ENCODE peak calls at places on chromosomes 13 and 19, in six cellular contexts. Y, J, S, T, Q and B are unnamed samples.

GRCh38 chr19:54534156-54534555 is 31.5 kb downstream of the LAIR2 start:
- DNase-seq in Y (no peak), J (no peak), S (no peak), T (no peak), Q (no peak), B (no peak)

GRCh38 chr13:110533771-110534670 is 27.5 kb downstream of the RAB20 start:
- DNase-seq in Y (no peak), J (no peak), S (no peak), T (no peak), Q (no peak), B (no peak)

GRCh38 chr19:35273686-35274259 is 5.0 kb downstream of the USF2 start:
- DNase-seq in Y (no peak), J (no peak), S (no peak), T (no peak), Q (no peak), B (no peak)

GRCh38 chr19:38862321-38863059 is 12.7 kb upstream of the HNRNPL start:
- DNase-seq in Y (no peak), J (no peak), S (no peak), T (peak; percentile 29), Q (no peak), B (no peak)

GRCh38 chr19:41839211-41839610 is 5.3 kb downstream of the LYPD4 start:
- DNase-seq in Y (no peak), J (no peak), S (no peak), T (no peak), Q (no peak), B (no peak)

GRCh38 chr13:105735269-105735668 is 800.2 kb downstream of the EFNB2 start:
- DNase-seq in Y (no peak), J (no peak), S (no peak), T (no peak), Q (no peak), B (no peak)

GRCh38 chr19:43718627-43719377 is 2.9 kb downstream of the IRGC start:
- DNase-seq in Y (no peak), J (no peak), S (no peak), T (no peak), Q (no peak), B (no peak)

GRCh38 chr19:1251503-1252220 is 3.3 kb downstream of the MIDN start:
- DNase-seq in Y (peak; percentile 71), J (no peak), S (peak; percentile 94), T (no peak), Q (peak; percentile 84), B (peak; percentile 89)

GRCh38 chr19:54708781-54709180 is 15.5 kb upstream of the KIR3DL3 start:
- DNase-seq in Y (no peak), J (no peak), S (no peak), T (no peak), Q (no peak), B (no peak)

GRCh38 chr19:6712231-6712630 is 8.2 kb downstream of the C3 start:
- DNase-seq in Y (no peak), J (peak; percentile 29), S (no peak), T (no peak), Q (no peak), B (peak; percentile 57)

GRCh38 chr13:60753641-60754040 is 356.6 kb downstream of the TDRD3 start:
- DNase-seq in Y (no peak), J (no peak), S (no peak), T (no peak), Q (no peak), B (no peak)

GRCh38 chr19:49489601-49490167 is 2.3 kb downstream of the RPL13A start:
- DNase-seq in Y (no peak), J (no peak), S (no peak), T (no peak), Q (no peak), B (no peak)

GRCh38 chr19:49875801-49876421 is 1.2 kb downstream of the AKT1S1 start:
- DNase-seq in Y (no peak), J (peak; percentile 75), S (peak; percentile 86), T (no peak), Q (peak; percentile 64), B (peak; percentile 76)

GRCh38 chr13:104086205-104086604 is 1020.0 kb upstream of the SLC10A2 start:
- DNase-seq in Y (no peak), J (no peak), S (no peak), T (peak; percentile 11), Q (no peak), B (no peak)

GRCh38 chr13:52617070-52618060 is 24.9 kb upstream of the HNRNPA1L2 start:
- DNase-seq in Y (peak; percentile 86), J (peak; percentile 83), S (peak; percentile 88), T (peak; percentile 84), Q (peak; percentile 73), B (peak; percentile 71)

GRCh38 chr19:1455336-1456120 is 5.6 kb downstream of the APC2 start:
- DNase-seq in Y (peak; percentile 53), J (no peak), S (no peak), T (no peak), Q (no peak), B (no peak)

GRCh38 chr19:18384775-18385174 is 1.2 kb upstream of the GDF15 start:
- DNase-seq in Y (no peak), J (no peak), S (no peak), T (no peak), Q (no peak), B (no peak)

GRCh38 chr19:18387395-18387794 is 1.4 kb downstream of the GDF15 start:
- DNase-seq in Y (no peak), J (no peak), S (no peak), T (no peak), Q (no peak), B (no peak)

GRCh38 chr19:18385675-18386542 is at the start of gene GDF15:
- DNase-seq in Y (no peak), J (peak; percentile 88), S (peak; percentile 94), T (peak; percentile 87), Q (peak; percentile 61), B (peak; percentile 97)

GRCh38 chr19:18386543-18387251 is 739 bp downstream of the GDF15 start:
- DNase-seq in Y (no peak), J (no peak), S (no peak), T (no peak), Q (no peak), B (peak; percentile 79)

DNA sequence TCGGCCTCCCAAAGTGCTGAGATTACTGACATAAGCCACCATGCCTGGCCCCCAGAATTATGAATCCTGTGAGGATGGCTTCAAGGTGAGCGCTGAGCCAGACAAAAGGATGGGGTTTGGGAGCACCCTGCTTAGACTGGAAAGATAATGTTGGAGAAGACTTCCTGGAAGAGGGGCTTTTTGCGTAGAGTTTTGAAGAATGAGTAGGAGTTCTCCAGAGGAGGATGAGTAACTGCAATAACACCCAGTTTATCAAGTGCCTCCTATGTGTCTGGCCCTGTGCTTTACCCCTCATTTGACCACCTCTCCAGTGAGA is 641 bp upstream of the GDF15 start:
- DNase-seq in Y (no peak), J (no peak), S (no peak), T (no peak), Q (no peak), B (no peak)
- H3K4me1 ChIP-seq in Y (no peaks in the 10 kb centered on the region), J (peaks cover 54% of the 10 kb centered on the region), S (peaks cover 26% of the 10 kb centered on the region), T (peaks cover 8% of the 10 kb centered on the region), Q (peaks cover 42% of the 10 kb centered on the region), B (no peaks in the 10 kb centered on the region)

DNA sequence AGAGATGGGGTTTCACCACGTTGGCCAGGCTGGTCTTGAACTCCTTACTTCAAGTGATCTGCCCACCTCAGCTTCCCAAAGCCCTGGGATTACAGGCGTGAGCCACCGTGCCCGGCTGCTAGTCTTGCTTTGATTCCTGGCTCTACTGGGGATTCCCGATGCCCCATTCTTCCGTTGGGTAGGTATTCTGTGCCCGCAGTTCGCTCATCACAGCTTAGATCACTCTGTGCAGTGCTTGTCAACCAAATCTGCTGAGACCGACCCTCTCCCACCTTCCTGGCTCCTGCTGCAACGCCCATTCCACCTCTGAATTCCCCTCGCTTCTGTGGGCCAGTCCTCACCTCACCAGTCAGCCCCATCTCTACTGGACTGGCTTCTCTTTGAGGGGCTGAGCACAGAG is 4.6 kb upstream of the ZNF414 start:
- DNase-seq in Y (no peak), J (no peak), S (no peak), T (no peak), Q (no peak), B (no peak)
- H3K4me1 ChIP-seq in Y (peaks cover 59% of the 10 kb centered on the region), J (peaks cover 14% of the 10 kb centered on the region), S (peaks cover 27% of the 10 kb centered on the region), T (peaks cover 3% of the 10 kb centered on the region), Q (peaks cover 16% of the 10 kb centered on the region), B (no peaks in the 10 kb centered on the region)

DNA sequence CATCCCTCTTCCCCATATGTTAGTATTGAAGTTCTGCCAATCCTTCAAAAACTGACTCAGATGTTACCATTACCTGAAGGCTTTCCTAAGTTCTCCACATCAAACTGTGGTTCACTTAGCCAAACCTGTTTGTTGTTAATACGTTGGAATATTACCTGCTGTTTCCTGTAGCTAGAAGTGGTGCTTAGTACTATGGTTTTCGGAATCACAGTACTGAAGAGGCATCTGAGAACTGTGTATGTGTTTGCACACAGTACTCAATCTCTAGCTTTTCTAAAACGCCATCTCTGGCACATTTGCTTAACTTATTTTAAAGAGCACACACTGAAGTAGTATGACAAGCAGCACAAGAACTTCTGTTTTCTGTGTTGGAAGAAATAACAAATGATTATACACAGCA is 248.2 kb downstream of the SHISA2 start:
- DNase-seq in Y (no peak), J (no peak), S (no peak), T (no peak), Q (no peak), B (no peak)
- H3K4me1 ChIP-seq in Y (no peaks in the 10 kb centered on the region), J (no peaks in the 10 kb centered on the region), S (no peaks in the 10 kb centered on the region), T (no peaks in the 10 kb centered on the region), Q (no peaks in the 10 kb centered on the region), B (no peaks in the 10 kb centered on the region)

GRCh38 chr19:4391701-4392543 is 8.4 kb downstream of the SH3GL1 start:
- DNase-seq in Y (no peak), J (no peak), S (no peak), T (peak; percentile 89), Q (peak; percentile 53), B (peak; percentile 74)
- H3K4me1 ChIP-seq in Y (peaks cover 46% of the 10 kb centered on the region), J (peaks cover 69% of the 10 kb centered on the region), S (peaks cover 67% of the 10 kb centered on the region), T (peaks cover 37% of the 10 kb centered on the region), Q (peaks cover 89% of the 10 kb centered on the region), B (peaks cover 72% of the 10 kb centered on the region)

DNA sequence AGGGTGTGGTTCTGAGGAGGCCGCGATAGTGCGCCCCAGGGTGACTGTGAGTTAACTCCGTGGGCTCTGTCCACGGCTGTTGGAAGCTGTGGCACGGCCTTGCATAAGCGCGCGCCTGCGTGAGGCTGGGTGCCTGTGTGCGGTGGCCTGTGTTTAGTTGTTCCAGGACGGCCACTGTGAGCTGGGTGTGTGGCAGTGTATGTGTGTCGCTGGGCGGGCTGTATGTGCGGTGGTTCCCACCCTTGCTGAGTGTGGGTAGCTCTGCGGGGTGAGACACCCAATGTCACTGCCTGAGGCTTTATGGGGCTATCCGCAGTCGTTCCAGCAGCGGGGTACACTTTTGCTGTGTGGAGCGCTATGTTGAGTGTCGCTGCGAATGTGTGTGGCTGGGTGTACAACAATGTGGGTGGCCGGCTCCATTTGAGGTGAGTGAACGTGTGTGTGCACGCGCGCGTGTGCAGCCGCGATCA is 438 bp upstream of the SSBP4 start:
- DNase-seq in Y (peak; percentile 40), J (peak; percentile 77), S (peak; percentile 82), T (no peak), Q (no peak), B (no peak)
- H3K4me1 ChIP-seq in Y (peaks cover 84% of the 10 kb centered on the region), J (peaks cover 83% of the 10 kb centered on the region), S (peaks cover 61% of the 10 kb centered on the region), T (peaks cover 43% of the 10 kb centered on the region), Q (peaks cover 87% of the 10 kb centered on the region), B (no peaks in the 10 kb centered on the region)